ENCODE peak calls at places on chromosomes 3 and 15, in four cellular contexts. K, V, S and M are unnamed samples.

GRCh38 chr3:52195823-52196331 is 2.1 kb upstream of the ALAS1 start:
- DNase-seq in K (peak; percentile 61), V (no peak), S (no peak), M (no peak)

GRCh38 chr15:91199511-91199910 is 99.5 kb downstream of the SV2B start:
- DNase-seq in K (no peak), V (no peak), S (no peak), M (no peak)

GRCh38 chr15:90660195-90660995 is 56.8 kb upstream of the BLM start:
- DNase-seq in K (no peak), V (no peak), S (peak; percentile 92), M (no peak)

GRCh38 chr3:167723025-167723512 is 11.6 kb downstream of the PDCD10 start:
- DNase-seq in K (no peak), V (no peak), S (peak; percentile 32), M (no peak)

GRCh38 chr15:74276560-74276959 is 40.4 kb downstream of the CCDC33 start:
- DNase-seq in K (no peak), V (no peak), S (no peak), M (no peak)

GRCh38 chr3:45462522-45463262 is 74.3 kb downstream of the LARS2 start:
- DNase-seq in K (no peak), V (no peak), S (no peak), M (no peak)

GRCh38 chr3:124574012-124574411 is 156.2 kb upstream of the UMPS start:
- DNase-seq in K (no peak), V (no peak), S (no peak), M (no peak)

GRCh38 chr15:91407237-91407889 is 307.3 kb downstream of the SV2B start:
- DNase-seq in K (no peak), V (no peak), S (no peak), M (no peak)

GRCh38 chr3:14592836-14593235 is 52.7 kb upstream of the GRIP2 start:
- DNase-seq in K (no peak), V (no peak), S (no peak), M (no peak)

GRCh38 chr3:162517110-162517509 is 1020.5 kb downstream of the OTOL1 start:
- DNase-seq in K (no peak), V (no peak), S (no peak), M (no peak)

GRCh38 chr15:62254137-62254934 is 89.3 kb upstream of the C2CD4B start:
- DNase-seq in K (peak; percentile 59), V (peak; percentile 49), S (peak; percentile 66), M (peak; percentile 35)

GRCh38 chr3:58117561-58118305 is 93.0 kb downstream of the DNASE1L3 start:
- DNase-seq in K (no peak), V (no peak), S (no peak), M (no peak)

GRCh38 chr3:42228796-42229195 is 37.2 kb downstream of the CCK start:
- DNase-seq in K (peak; percentile 20), V (no peak), S (peak; percentile 34), M (no peak)

GRCh38 chr3:52527732-52528595 is 5.7 kb downstream of the NT5DC2 start:
- DNase-seq in K (no peak), V (no peak), S (no peak), M (no peak)

GRCh38 chr15:48631191-48631770 is 14.2 kb downstream of the FBN1 start:
- DNase-seq in K (no peak), V (no peak), S (peak; percentile 39), M (no peak)

GRCh38 chr15:38895326-38896282 is 331.0 kb upstream of the RASGRP1 start:
- DNase-seq in K (no peak), V (no peak), S (no peak), M (no peak)

GRCh38 chr3:153219147-153219546 is 57.1 kb downstream of the RAP2B start:
- DNase-seq in K (no peak), V (no peak), S (no peak), M (no peak)

GRCh38 chr3:42711491-42712343 is 9.1 kb upstream of the HHATL start:
- DNase-seq in K (no peak), V (no peak), S (no peak), M (no peak)

GRCh38 chr3:42796332-42796885 is 7.9 kb downstream of the HIGD1A start:
- DNase-seq in K (no peak), V (no peak), S (no peak), M (no peak)

GRCh38 chr3:72661115-72661457 is 187.2 kb downstream of the SHQ1 start:
- DNase-seq in K (no peak), V (peak; percentile 67), S (no peak), M (no peak)

DNA sequence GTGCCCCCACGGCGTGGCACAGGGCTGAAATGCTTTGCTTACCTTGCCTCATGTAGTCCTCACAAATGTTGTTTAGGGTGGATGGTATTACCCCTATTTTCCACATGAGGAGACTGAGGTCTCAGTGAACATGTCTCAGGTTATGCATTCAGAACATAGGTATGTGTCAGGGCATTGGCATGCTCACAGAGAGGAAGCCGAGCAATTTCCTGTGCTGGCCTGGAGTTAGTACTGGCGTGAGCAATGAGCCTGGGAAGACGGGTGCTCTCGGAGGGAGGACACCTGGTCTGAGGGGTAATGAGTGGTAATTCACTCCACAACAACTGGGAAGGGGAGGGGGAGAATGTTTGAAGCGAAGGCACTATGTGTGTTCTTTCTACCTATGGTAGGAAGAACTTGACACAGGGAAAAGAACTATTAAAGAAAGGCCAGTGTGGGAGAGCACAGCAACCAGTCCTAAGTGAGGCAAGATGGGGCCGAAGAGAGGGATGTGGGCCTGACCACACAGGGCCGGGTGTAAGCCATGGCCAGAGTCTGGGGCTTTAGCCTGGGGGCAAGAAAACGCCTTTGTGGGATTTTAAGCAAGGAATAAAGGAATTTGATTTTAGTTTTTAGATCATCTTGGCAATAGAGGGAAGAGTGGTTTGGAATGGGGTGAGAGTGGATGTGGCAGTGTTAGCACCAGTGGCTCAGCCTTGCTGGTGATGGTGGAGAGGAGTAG is 4.9 kb upstream of the FAM131A start:
- DNase-seq in K (no peak), V (no peak), S (no peak), M (peak; percentile 88)
- TF ChIP-seq TCF7L2 in K (no peak), V (no peak), S (no peak), M (no peak)

DNA sequence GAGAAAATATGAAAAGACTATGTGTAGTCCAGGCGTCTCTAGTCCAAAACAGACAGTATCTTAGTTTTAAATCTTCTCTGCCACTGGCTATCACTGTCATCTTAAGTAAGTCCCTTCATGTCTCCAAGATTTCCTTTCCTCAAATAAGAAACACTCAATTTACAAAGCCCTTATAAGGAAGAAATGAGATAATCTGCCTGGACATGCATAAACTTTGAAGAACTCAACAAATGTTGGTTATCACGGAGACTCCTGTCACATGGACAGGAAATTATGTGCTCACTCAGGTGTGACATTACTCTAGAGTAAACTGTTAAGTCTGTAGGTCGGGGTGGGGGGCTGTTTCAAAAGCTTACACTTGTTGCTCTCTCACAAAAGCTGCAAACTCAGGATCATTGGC is 91.9 kb downstream of the IMPG2 start:
- DNase-seq in K (no peak), V (no peak), S (no peak), M (no peak)
- TF ChIP-seq TCF7L2 in K (no peak), V (no peak), S (no peak), M (no peak)

GRCh38 chr3:129592362-129593150 is 13.9 kb downstream of the PLXND1 start:
- DNase-seq in K (no peak), V (no peak), S (no peak), M (no peak)
- TF ChIP-seq TCF7L2 in K (no peak), V (no peak), S (no peak), M (no peak)

GRCh38 chr15:29805708-29806104 is 16.6 kb downstream of the TJP1 start:
- DNase-seq in K (no peak), V (no peak), S (no peak), M (no peak)

GRCh38 chr15:29799859-29800258 is 22.4 kb downstream of the TJP1 start:
- DNase-seq in K (no peak), V (no peak), S (no peak), M (no peak)

GRCh38 chr15:29800441-29801366 is 21.6 kb downstream of the TJP1 start:
- DNase-seq in K (no peak), V (no peak), S (no peak), M (no peak)

GRCh38 chr15:29802411-29802810 is 19.9 kb downstream of the TJP1 start:
- DNase-seq in K (no peak), V (no peak), S (no peak), M (no peak)

GRCh38 chr15:29805043-29805707 is 17.1 kb downstream of the TJP1 start:
- DNase-seq in K (peak; percentile 18), V (no peak), S (no peak), M (no peak)
- TF ChIP-seq TCF7L2 in K (no peak), V (no peak), S (no peak), M (no peak)

GRCh38 chr15:89165677-89166076 is 55.7 kb downstream of the RLBP1 start:
- DNase-seq in K (peak; percentile 53), V (no peak), S (no peak), M (no peak)
- TF ChIP-seq TCF7L2 in K (no peak), V (no peak), S (no peak), M (no peak)

DNA sequence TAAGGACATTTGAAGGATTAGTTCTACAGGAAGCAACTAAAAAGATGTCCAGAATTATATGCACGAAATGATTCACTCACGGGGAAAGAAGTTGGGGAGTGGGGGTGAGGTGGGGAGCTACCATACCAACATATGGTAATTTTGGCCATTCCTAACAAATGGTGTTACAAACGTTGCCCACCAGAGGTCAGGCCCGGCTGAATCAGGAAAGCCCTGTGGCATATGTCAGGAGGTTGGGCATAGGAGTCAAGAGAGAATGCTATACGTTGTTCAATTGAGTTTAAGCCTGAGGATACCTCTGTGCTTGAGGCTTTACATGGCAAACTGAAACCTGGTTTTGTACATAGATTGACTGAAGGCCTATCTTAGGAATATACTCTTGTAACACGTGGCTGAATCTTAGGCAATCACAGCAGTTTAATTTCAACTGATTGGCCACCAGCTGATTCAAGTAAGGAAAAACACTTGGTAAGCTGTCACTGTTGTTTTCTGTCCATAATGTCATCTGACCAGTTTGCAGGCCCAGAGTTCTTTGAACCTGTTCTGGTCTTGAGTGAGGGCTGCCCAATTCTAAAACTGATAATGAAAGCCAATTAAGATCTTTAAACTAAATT is 23.4 kb upstream of the SLC2A2 start:
- DNase-seq in K (peak; percentile 71), V (peak; percentile 45), S (peak; percentile 65), M (no peak)
- TF ChIP-seq TCF7L2 in K (no peak), V (no peak), S (no peak), M (no peak)

GRCh38 chr3:146020969-146021368 is 140.0 kb downstream of the PLOD2 start:
- DNase-seq in K (peak; percentile 3), V (no peak), S (no peak), M (no peak)

GRCh38 chr3:146024260-146024659 is 136.7 kb downstream of the PLOD2 start:
- DNase-seq in K (no peak), V (no peak), S (no peak), M (no peak)

DNA sequence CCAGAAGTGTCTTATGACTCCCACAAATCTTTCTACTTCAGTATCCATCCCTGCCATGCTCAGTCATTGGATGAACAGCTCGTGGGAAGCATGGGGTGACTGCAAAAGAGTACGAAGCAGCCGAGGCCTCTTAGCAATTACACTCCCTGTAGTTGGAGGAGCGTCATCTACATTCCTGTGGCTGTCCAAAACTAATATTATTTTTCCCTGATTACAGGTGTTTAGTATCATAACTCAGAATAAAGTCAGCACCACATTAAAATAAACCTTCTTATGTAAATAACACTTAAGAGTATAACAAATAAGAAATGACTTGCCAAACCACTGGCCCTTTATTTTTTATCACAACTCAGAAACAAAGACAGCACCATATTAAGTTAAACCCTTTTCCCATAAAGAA is 141.5 kb downstream of the PLOD2 start:
- DNase-seq in K (no peak), V (no peak), S (no peak), M (no peak)
- TF ChIP-seq TCF7L2 in K (no peak), V (no peak), S (no peak), M (no peak)

GRCh38 chr15:100227781-100228180 is 114.0 kb downstream of the ADAMTS17 start:
- DNase-seq in K (no peak), V (no peak), S (no peak), M (no peak)
- TF ChIP-seq TCF7L2 in K (no peak), V (no peak), S (no peak), M (no peak)

GRCh38 chr3:139561959-139562676 is 22.6 kb upstream of the RBP1 start:
- DNase-seq in K (peak; percentile 47), V (peak; percentile 56), S (peak; percentile 36), M (peak; percentile 8)
- TF ChIP-seq TCF7L2 in K (no peak), V (no peak), S (no peak), M (no peak)